ENCODE peak calls at places on chromosomes 4 and X, in five cellular contexts. U is fibroblast of lung, P is tibial nerve, N is SK-N-SH, I is IMR-90. R is an unnamed sample.
A peak's percentile ranks its signal among the peaks of the same experiment; 100 is the strongest.

GRCh38 chr4:121053601-121054143 is 18.7 kb downstream of the NDNF start:
- DNase-seq in P (no peak), N (no peak), U (no peak), I (no peak), R (no peak)

GRCh38 chr4:85370400-85371032 is 104.4 kb upstream of the ARHGAP24 start:
- DNase-seq in P (no peak), N (peak; percentile 5), I (peak; percentile 18), U (peak; percentile 53), R (no peak)

GRCh38 chr4:161252520-161253141 is 911.2 kb downstream of the FSTL5 start:
- DNase-seq in N (no peak), I (peak; percentile 0), U (peak; percentile 1), P (no peak), R (no peak)

GRCh38 chr4:86831262-86832090 is 17.7 kb downstream of the SLC10A6 start:
- DNase-seq in U (peak; percentile 92), I (peak; percentile 96), P (no peak), N (no peak), R (no peak)

GRCh38 chrX:72128881-72129280 is 2.8 kb downstream of the RTL5 start:
- DNase-seq in I (no peak), P (no peak), U (no peak), N (peak; percentile 49), R (peak; percentile 74)

GRCh38 chr4:7899184-7899583 is 40.5 kb downstream of the AFAP1 start:
- DNase-seq in N (no peak), U (no peak), P (no peak), I (no peak), R (no peak)

GRCh38 chr4:99824070-99824599 is 7.5 kb downstream of the DAPP1 start:
- DNase-seq in P (no peak), I (no peak), N (no peak), U (no peak), R (no peak)

GRCh38 chr4:55609393-55609821 is 17.4 kb upstream of the PDCL2 start:
- DNase-seq in N (no peak), P (no peak), U (peak; percentile 3), I (peak; percentile 2), R (no peak)

GRCh38 chr4:112279882-112280315 is 5.8 kb downstream of the TIFA start:
- DNase-seq in P (no peak), U (no peak), N (no peak), I (peak; percentile 13), R (no peak)

GRCh38 chr4:94714761-94715160 is 43.0 kb upstream of the BMPR1B start:
- DNase-seq in P (no peak), N (no peak), U (peak; percentile 70), I (peak; percentile 74), R (peak; percentile 51)

GRCh38 chrX:56765816-56766553 is 36.9 kb downstream of the NBDY start:
- DNase-seq in N (no peak), I (no peak), U (no peak), P (no peak), R (no peak)

GRCh38 chr4:152577708-152578421 is 42.0 kb upstream of the FBXW7 start:
- DNase-seq in I (no peak), U (no peak), P (no peak), N (no peak), R (no peak)

GRCh38 chrX:153487590-153488071 is 7.1 kb upstream of the BGN start:
- DNase-seq in U (no peak), P (no peak), N (no peak), I (no peak), R (peak; percentile 94)

GRCh38 chrX:80876877-80877276 is 67.2 kb upstream of the BRWD3 start:
- DNase-seq in N (peak; percentile 12), U (peak; percentile 56), P (no peak), I (peak; percentile 44), R (peak; percentile 39)

GRCh38 chr4:152780267-152780811 is 585 bp downstream of the ARFIP1 start:
- DNase-seq in U (no peak), P (no peak), N (peak; percentile 30), I (peak; percentile 22), R (peak; percentile 65)

DNA sequence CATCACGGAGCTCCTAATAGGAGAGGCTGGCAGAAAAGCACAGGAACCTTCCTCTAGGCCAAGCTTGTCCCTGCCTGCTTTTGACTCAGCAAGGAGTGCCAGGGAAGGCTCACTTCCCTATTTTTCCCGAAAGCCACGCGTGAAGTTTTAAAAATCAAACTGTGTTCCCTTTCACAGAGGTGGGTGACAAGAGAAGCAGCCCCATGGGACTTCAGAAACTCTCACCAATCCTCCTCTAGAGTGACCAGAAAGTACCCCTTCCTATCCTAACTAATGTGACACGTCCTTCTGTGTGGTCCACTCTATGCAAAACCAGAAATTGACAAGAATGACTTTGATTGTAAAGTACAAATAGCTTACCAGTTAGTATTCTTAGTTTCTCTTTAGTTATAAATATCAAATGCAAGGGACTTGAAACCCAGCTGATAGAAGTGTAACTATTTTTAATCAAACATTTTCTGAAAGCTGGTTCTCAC is 41.9 kb downstream of the NFKB1 start:
- DNase-seq in N (no peak), P (no peak), I (no peak), U (no peak), R (no peak)
- H3K27ac ChIP-seq in N (no peak overlapping the region), P (no peak overlapping the region), I (no peak overlapping the region), U (no peak overlapping the region), R (no peak overlapping the region)

GRCh38 chr4:24805036-24805435 is 9.7 kb downstream of the SOD3 start:
- DNase-seq in P (no peak), U (no peak), I (no peak), N (no peak), R (no peak)
- H3K4me1 ChIP-seq in P (peaks cover 4% of the 10 kb centered on the region), U (peaks cover 7% of the 10 kb centered on the region), I (peaks cover 8% of the 10 kb centered on the region), N (no peaks in the 10 kb centered on the region), R (peaks cover 14% of the 10 kb centered on the region)

DNA sequence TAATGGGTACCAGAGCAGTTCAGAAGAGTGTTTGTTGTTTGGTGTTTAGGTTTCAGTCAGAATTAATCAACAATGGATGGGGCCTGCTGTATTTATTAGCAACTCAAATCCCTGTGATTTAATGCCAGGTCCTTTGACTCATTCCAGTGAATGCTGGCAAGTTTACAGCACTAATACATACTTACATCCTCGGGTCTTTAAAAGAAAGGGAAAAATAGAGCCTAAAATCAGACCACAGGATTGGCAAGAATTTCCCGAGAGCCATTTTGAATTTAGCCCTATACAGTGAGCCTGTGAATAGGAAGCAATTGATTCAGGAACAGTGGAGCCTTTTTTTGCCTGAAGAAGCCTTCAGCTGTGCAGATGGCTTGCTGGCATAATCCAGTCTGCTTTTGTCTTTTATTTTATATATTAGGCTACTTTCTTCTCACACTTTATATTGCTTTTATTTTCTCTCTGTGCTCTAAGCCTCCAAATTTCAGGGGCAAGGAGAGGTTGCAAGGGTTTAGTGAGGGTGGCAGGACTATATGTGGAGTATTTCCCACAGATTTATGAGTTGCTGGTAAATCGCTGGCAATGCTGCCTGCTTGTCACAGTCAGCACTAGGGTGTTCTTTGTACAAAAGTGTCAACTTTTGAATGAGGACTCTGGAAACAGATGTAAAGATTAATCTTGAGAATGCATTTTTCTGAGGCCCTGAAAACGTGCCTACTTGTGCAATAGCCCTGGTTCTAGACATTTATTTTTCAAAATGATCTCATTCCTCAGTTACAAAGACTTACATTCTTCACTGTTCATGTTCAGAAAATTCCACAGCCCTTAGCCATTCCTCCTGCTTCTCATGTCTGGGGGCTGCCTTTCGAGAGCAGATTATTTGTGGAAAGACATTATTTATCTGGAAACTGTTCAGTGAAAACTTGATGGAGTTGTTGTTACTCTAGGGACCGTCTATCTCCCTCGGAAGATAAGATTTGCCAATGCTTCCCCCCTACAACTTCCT is 303.5 kb downstream of the SPRY1 start:
- DNase-seq in U (peak; percentile 89), N (no peak), P (no peak), I (peak; percentile 93), R (peak; percentile 52)
- H3K4me3 ChIP-seq in U (peak overlapping the region; percentile 27), N (no peak overlapping the region), P (peak overlapping the region; percentile 33), I (peak overlapping the region; percentile 44), R (peak overlapping the region; percentile 57)

DNA sequence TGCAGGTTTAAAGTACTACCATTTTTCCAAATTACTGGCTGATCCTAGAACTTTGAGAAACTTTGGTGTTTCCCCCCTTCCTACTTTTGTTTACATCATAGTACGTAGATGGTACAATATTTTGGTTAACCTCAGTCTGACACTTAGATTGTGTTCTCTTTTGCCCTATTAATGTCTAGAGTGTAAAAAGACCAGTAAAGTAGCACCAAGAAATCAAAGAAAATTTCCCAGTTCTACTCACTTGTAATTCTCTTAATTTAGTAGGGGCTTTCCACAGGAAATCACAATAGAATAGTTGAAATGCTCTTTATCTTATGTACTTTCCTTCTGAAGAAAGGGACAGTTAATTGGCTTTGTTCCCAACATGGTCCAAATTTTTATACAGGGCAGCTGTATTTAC is 51.6 kb downstream of the NFKB1 start:
- DNase-seq in P (no peak), I (no peak), N (no peak), U (no peak), R (no peak)
- H3K27ac ChIP-seq in P (no peak overlapping the region), I (no peak overlapping the region), N (no peak overlapping the region), U (no peak overlapping the region), R (no peak overlapping the region)

GRCh38 chr4:155620637-155621036 is 46.0 kb upstream of the GUCY1A1 start:
- DNase-seq in N (no peak), P (no peak), I (peak; percentile 51), U (no peak), R (no peak)
- H3K4me1 ChIP-seq in N (no peaks in the 10 kb centered on the region), P (no peaks in the 10 kb centered on the region), I (no peaks in the 10 kb centered on the region), U (no peaks in the 10 kb centered on the region), R (no peaks in the 10 kb centered on the region)